ENCODE peak calls at places on chromosomes 6 and 20, in nine cellular contexts. M is fibroblast of lung, T is upper lobe of right lung, U is endothelial cell, I is GM10248, C is OCI-LY7, N is left lung, R is neural progenitor cell, O is dorsolateral prefrontal cortex. Z is an unnamed sample.
A peak's percentile ranks its signal among the peaks of the same experiment; 100 is the strongest.

GRCh38 chr20:49990310-49990720 is 7.5 kb downstream of the SNAI1 start:
- DNase-seq in M (peak; percentile 40), T (no peak), U (no peak), I (no peak), C (no peak), N (peak; percentile 24), R (peak; percentile 31), O (no peak), Z (no peak)

GRCh38 chr6:168138436-168138835 is 59.4 kb upstream of the FRMD1 start:
- DNase-seq in M (no peak), T (no peak), U (no peak), I (no peak), C (no peak), N (no peak), R (no peak), O (no peak), Z (no peak)

GRCh38 chr6:18515767-18516166 is 128.6 kb downstream of the RNF144B start:
- DNase-seq in M (peak; percentile 32), T (no peak), U (no peak), I (no peak), C (no peak), N (no peak), R (no peak), O (no peak), Z (no peak)

GRCh38 chr6:139977887-139978332 is 603.5 kb upstream of the CITED2 start:
- DNase-seq in M (peak; percentile 64), T (no peak), U (no peak), I (no peak), C (no peak), N (no peak), R (no peak), O (no peak), Z (no peak)

GRCh38 chr20:32589256-32589655 is 4.1 kb upstream of the NOL4L start:
- DNase-seq in M (peak; percentile 17), T (no peak), U (no peak), I (no peak), C (no peak), N (no peak), R (no peak), O (no peak), Z (no peak)

GRCh38 chr20:63625771-63626423 is 1.0 kb downstream of the GMEB2 start:
- DNase-seq in M (peak; percentile 51), T (peak; percentile 75), U (peak; percentile 26), I (peak; percentile 48), C (peak; percentile 33), N (peak; percentile 64), R (peak; percentile 34), O (no peak), Z (no peak)

GRCh38 chr6:5208491-5208890 is 52.3 kb downstream of the LYRM4 start:
- DNase-seq in M (peak; percentile 15), T (no peak), U (no peak), I (no peak), C (no peak), N (no peak), R (no peak), O (no peak), Z (no peak)

GRCh38 chr6:140537834-140538680 is 1163.6 kb upstream of the CITED2 start:
- DNase-seq in M (peak; percentile 100), T (no peak), U (no peak), I (no peak), C (no peak), N (no peak), R (peak; percentile 77), O (no peak), Z (peak; percentile 15)

GRCh38 chr6:83696674-83697073 is 12.2 kb downstream of the SNAP91 start:
- DNase-seq in M (peak; percentile 9), T (no peak), U (no peak), I (no peak), C (no peak), N (no peak), R (no peak), O (no peak), Z (no peak)

GRCh38 chr6:167764215-167764614 is 62.5 kb upstream of the AFDN start:
- DNase-seq in M (no peak), T (no peak), U (no peak), I (no peak), C (no peak), N (no peak), R (no peak), O (no peak), Z (no peak)

GRCh38 chr6:44542401-44543116 is 155.1 kb downstream of the CDC5L start:
- DNase-seq in M (no peak), T (no peak), U (no peak), I (no peak), C (no peak), N (no peak), R (peak; percentile 65), O (no peak), Z (no peak)

GRCh38 chr6:118469468-118469867 is 78.6 kb upstream of the PLN start:
- DNase-seq in M (peak; percentile 8), T (no peak), U (no peak), I (no peak), C (no peak), N (no peak), R (no peak), O (no peak), Z (no peak)

GRCh38 chr6:35298625-35299140 is 1.1 kb downstream of the DEF6 start:
- DNase-seq in M (no peak), T (no peak), U (no peak), I (no peak), C (peak; percentile 44), N (no peak), R (no peak), O (no peak), Z (no peak)

GRCh38 chr20:18224968-18225568 is 63.3 kb upstream of the ZNF133 start:
- DNase-seq in M (peak; percentile 59), T (no peak), U (peak; percentile 4), I (no peak), C (no peak), N (no peak), R (peak; percentile 73), O (no peak), Z (peak; percentile 45)

GRCh38 chr20:49644980-49645565 is 68.6 kb downstream of the B4GALT5 start:
- DNase-seq in M (no peak), T (no peak), U (no peak), I (no peak), C (no peak), N (no peak), R (no peak), O (no peak), Z (no peak)

GRCh38 chr6:110951986-110952794 is 6.3 kb upstream of the GTF3C6 start:
- DNase-seq in M (peak; percentile 53), T (no peak), U (no peak), I (no peak), C (no peak), N (no peak), R (no peak), O (no peak), Z (no peak)

GRCh38 chr6:102114402-102114801 is 720.9 kb downstream of the GRIK2 start:
- DNase-seq in M (no peak), T (no peak), U (peak; percentile 16), I (no peak), C (peak; percentile 20), N (no peak), R (peak; percentile 29), O (no peak), Z (no peak)

GRCh38 chr6:92125681-92126080 is 1293.7 kb downstream of the EPHA7 start:
- DNase-seq in M (no peak), T (no peak), U (no peak), I (no peak), C (no peak), N (no peak), R (no peak), O (no peak), Z (no peak)

DNA sequence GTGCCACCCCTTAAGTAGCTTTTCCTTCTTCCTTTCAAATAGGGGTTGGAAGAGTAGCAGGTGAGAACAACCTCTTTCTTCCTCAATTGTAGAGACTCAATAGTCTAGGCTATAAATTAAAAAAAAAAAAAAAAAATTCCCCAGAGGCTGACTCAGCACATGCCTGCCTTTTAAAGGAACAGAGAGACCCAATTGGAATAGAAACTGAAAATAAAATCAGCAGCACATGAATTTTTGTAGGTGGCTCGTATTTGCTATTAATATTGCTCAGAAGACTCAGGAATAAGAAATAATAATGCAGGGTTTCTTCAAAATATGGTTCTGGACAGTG is 19.3 kb downstream of the TOP1 start:
- DNase-seq in M (no peak), T (no peak), U (no peak), I (peak; percentile 35), C (peak; percentile 51), N (no peak), R (no peak), O (no peak), Z (no peak)
- TF ChIP-seq CTCF in M (no peak), T (no peak), U (no peak), I (no peak), C (no peak), N (no peak), R (no peak), O (no peak), Z (no peak)

GRCh38 chr20:4045741-4046140 is 30.4 kb upstream of the RNF24 start:
- DNase-seq in M (peak; percentile 83), T (no peak), U (no peak), I (no peak), C (no peak), N (no peak), R (no peak), O (no peak), Z (no peak)

GRCh38 chr20:4046311-4046924 is 31.1 kb upstream of the RNF24 start:
- DNase-seq in M (no peak), T (no peak), U (no peak), I (no peak), C (no peak), N (no peak), R (peak; percentile 18), O (no peak), Z (no peak)

GRCh38 chr20:4047614-4048013 is 32.3 kb upstream of the RNF24 start:
- DNase-seq in M (no peak), T (no peak), U (no peak), I (no peak), C (no peak), N (no peak), R (no peak), O (no peak), Z (no peak)

GRCh38 chr20:4045082-4045481 is 29.7 kb upstream of the RNF24 start:
- DNase-seq in M (no peak), T (no peak), U (no peak), I (no peak), C (no peak), N (no peak), R (no peak), O (no peak), Z (no peak)

GRCh38 chr20:4046926-4047325 is 31.6 kb upstream of the RNF24 start:
- DNase-seq in M (no peak), T (no peak), U (no peak), I (no peak), C (no peak), N (no peak), R (no peak), O (no peak), Z (no peak)
- TF ChIP-seq CTCF in M (no peak), T (no peak), U (no peak), I (no peak), C (no peak), N (no peak), R (no peak), O (no peak), Z (no peak)

GRCh38 chr6:169212897-169213813 is 40.5 kb downstream of the THBS2 start:
- DNase-seq in M (peak; percentile 84), T (peak; percentile 96), U (peak; percentile 91), I (peak; percentile 71), C (peak; percentile 83), N (peak; percentile 96), R (peak; percentile 91), O (peak; percentile 89), Z (peak; percentile 85)
- TF ChIP-seq CTCF in M (peak; percentile 34), T (peak; percentile 41), U (no peak), I (no peak), C (peak; percentile 47), N (no peak), R (peak; percentile 51), O (peak; percentile 41), Z (peak; percentile 46)

GRCh38 chr6:3164388-3164787 is 7.0 kb upstream of the TUBB2A start:
- DNase-seq in M (no peak), T (no peak), U (no peak), I (no peak), C (no peak), N (no peak), R (no peak), O (no peak), Z (no peak)
- TF ChIP-seq CTCF in M (no peak), T (no peak), U (no peak), I (no peak), C (no peak), N (no peak), R (peak; percentile 20), O (no peak), Z (no peak)

Z was measured in neural crest cell.